ENCODE peak calls at places on chromosome 2, in ten cellular contexts. T is astrocyte of the spinal cord, O is bronchial epithelial cell, X is sigmoid colon, R is pancreas, Z is dorsolateral prefrontal cortex, U is cardiac muscle cell, D is heart right ventricle, F is WERI-Rb-1, S is endodermal cell. P is an unnamed sample.

GRCh38 chr2:72129676-72130340 is 17.9 kb downstream of the CYP26B1 start:
- DNase-seq in S (peak), O (peak), R (peak), T (no peak), Z (no peak), X (no peak), D (no peak), U (peak), F (peak), P (peak)

GRCh38 chr2:226256237-226256636 is 543.4 kb downstream of the IRS1 start:
- DNase-seq in X (no peak), F (no peak), D (no peak), S (no peak), O (peak), R (no peak), U (peak), T (peak), Z (no peak), P (peak)

GRCh38 chr2:85887566-85888019 is 1.2 kb downstream of the ST3GAL5 start:
- DNase-seq in X (peak), Z (peak), F (peak), R (peak), D (peak), U (peak), S (peak), T (peak), O (peak), P (peak)

GRCh38 chr2:119248311-119248710 is 24.7 kb downstream of the STEAP3 start:
- DNase-seq in U (peak), T (peak), R (no peak), Z (no peak), D (no peak), X (no peak), O (peak), S (no peak), F (no peak), P (peak)

GRCh38 chr2:143176606-143177005 is 47.4 kb downstream of the ARHGAP15 start:
- DNase-seq in Z (no peak), S (no peak), U (peak), F (no peak), R (no peak), D (no peak), O (no peak), T (no peak), X (no peak), P (no peak)

GRCh38 chr2:239979243-239980023 is 45.7 kb downstream of the NDUFA10 start:
- DNase-seq in D (no peak), O (no peak), Z (no peak), X (no peak), U (peak), T (peak), R (no peak), S (peak), F (peak), P (peak)

GRCh38 chr2:237354930-237355329 is 59.0 kb downstream of the COL6A3 start:
- DNase-seq in R (no peak), O (peak), S (peak), D (peak), X (peak), T (peak), Z (no peak), F (no peak), U (peak), P (peak)

GRCh38 chr2:167215595-167215994 is 327.3 kb downstream of the XIRP2 start:
- DNase-seq in T (no peak), S (no peak), O (no peak), U (no peak), F (no peak), X (no peak), Z (no peak), D (no peak), R (peak), P (no peak)

GRCh38 chr2:29110916-29111315 is 4.3 kb upstream of the CLIP4 start:
- DNase-seq in D (no peak), T (peak), X (no peak), S (no peak), F (no peak), R (no peak), Z (no peak), O (peak), U (no peak), P (peak)

GRCh38 chr2:124647245-124647644 is 622.2 kb downstream of the CNTNAP5 start:
- DNase-seq in R (no peak), Z (no peak), X (no peak), T (no peak), D (no peak), U (no peak), O (no peak), F (no peak), S (no peak), P (no peak)

GRCh38 chr2:26970244-26970927 is at the start of gene MAPRE3:
- DNase-seq in D (peak), Z (peak), R (peak), F (peak), T (peak), U (peak), O (peak), X (peak), S (peak), P (peak)

GRCh38 chr2:23419171-23420090 is 34.5 kb downstream of the KLHL29 start:
- DNase-seq in D (no peak), F (peak), T (no peak), X (no peak), R (no peak), Z (no peak), O (no peak), S (no peak), U (no peak), P (no peak)

GRCh38 chr2:229910832-229911412 is 10.9 kb downstream of the TRIP12 start:
- DNase-seq in Z (no peak), F (peak), O (no peak), S (peak), X (no peak), U (no peak), D (no peak), R (no peak), T (no peak), P (peak)

GRCh38 chr2:136424112-136424511 is 306.2 kb upstream of the CXCR4 start:
- DNase-seq in D (no peak), X (no peak), F (no peak), S (no peak), U (no peak), O (no peak), R (no peak), Z (no peak), T (no peak), P (no peak)

GRCh38 chr2:227884511-227884947 is 13.1 kb downstream of the DAW1 start:
- DNase-seq in O (peak), X (no peak), F (peak), Z (no peak), R (peak), S (peak), T (peak), D (peak), U (peak), P (peak)

GRCh38 chr2:143371616-143372015 is 242.4 kb downstream of the ARHGAP15 start:
- DNase-seq in D (no peak), O (no peak), U (peak), T (no peak), S (no peak), R (no peak), X (no peak), Z (no peak), F (no peak), P (no peak)

GRCh38 chr2:207334631-207335371 is 169.1 kb upstream of the KLF7 start:
- DNase-seq in O (peak), Z (no peak), X (peak), D (peak), R (peak), S (peak), U (peak), F (no peak), T (peak), P (peak)

GRCh38 chr2:66559672-66560071 is 124.7 kb downstream of the MEIS1 start:
- DNase-seq in R (no peak), T (no peak), U (no peak), F (no peak), O (peak), Z (no peak), X (no peak), S (no peak), D (no peak), P (peak)

GRCh38 chr2:66550826-66551225 is 115.9 kb downstream of the MEIS1 start:
- DNase-seq in O (peak), X (no peak), D (no peak), T (no peak), R (no peak), F (no peak), Z (no peak), U (no peak), S (no peak), P (peak)

GRCh38 chr2:66555511-66556324 is 120.8 kb downstream of the MEIS1 start:
- DNase-seq in D (no peak), U (peak), X (no peak), F (no peak), S (no peak), R (no peak), T (no peak), Z (peak), O (peak), P (peak)

GRCh38 chr2:66553370-66553769 is 118.4 kb downstream of the MEIS1 start:
- DNase-seq in S (no peak), U (peak), O (peak), R (peak), Z (peak), F (no peak), X (peak), D (no peak), T (no peak), P (peak)

DNA sequence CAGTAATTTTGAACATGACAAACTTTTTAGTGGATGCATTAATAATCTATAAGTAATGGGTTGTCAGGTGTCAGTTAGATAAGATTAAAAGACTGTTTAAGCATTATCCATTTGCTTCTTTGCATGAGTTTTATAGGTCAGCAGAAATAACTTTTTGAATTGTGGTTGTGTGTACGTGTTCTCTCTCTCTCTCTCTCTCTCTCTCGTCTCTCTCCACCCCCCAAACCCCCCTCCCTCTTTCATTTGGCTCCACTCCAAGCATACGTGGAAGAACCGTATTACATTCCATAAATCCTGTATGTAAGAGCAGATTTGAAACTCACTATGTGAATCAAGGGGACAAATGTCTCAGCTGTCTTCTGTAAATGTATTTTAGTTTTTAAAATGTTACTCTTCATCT is 120.2 kb downstream of the MEIS1 start:
- DNase-seq in T (no peak), D (no peak), Z (no peak), S (no peak), U (peak), F (no peak), X (no peak), R (no peak), O (no peak), P (peak)
- H3K4me3 ChIP-seq in T (no peak), D (no peak), Z (peak), S (no peak), U (no peak), F (no peak), X (peak), R (no peak), O (peak), P (no peak)

GRCh38 chr2:235005603-235006259 is 53.9 kb downstream of the SH3BP4 start:
- DNase-seq in X (no peak), R (peak), T (peak), D (peak), F (peak), O (no peak), S (peak), U (peak), Z (no peak), P (no peak)
- TF ChIP-seq CTCF in X (no peak), R (peak), T (peak), D (peak), F (peak), O (peak), S (peak), U (peak), Z (peak), P (no peak)

DNA sequence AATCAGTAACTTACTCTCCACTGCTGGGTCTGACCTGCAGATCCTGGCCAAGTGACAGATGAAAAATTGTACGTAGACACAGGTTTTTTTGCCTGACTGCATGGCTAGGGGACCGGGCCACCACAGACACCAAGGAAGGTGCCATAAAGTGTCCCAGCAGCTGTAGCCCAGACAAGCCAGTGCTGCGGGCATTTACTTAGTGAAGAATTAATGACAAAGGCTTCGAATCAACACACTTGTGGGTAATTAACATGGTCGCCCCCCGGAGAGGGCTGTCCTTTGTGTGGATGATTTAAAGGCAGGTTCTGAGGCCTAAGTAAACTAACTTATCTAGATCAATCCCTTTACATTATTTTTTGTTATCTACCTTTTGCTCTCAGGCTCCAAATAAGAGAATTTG is 1709.1 kb upstream of the LRRTM1 start:
- DNase-seq in F (no peak), Z (no peak), O (no peak), R (no peak), D (no peak), X (no peak), S (peak), T (no peak), U (no peak), P (no peak)
- H3K4me3 ChIP-seq in F (no peak), Z (no peak), O (no peak), R (no peak), D (no peak), X (no peak), S (peak), T (no peak), U (no peak), P (no peak)

DNA sequence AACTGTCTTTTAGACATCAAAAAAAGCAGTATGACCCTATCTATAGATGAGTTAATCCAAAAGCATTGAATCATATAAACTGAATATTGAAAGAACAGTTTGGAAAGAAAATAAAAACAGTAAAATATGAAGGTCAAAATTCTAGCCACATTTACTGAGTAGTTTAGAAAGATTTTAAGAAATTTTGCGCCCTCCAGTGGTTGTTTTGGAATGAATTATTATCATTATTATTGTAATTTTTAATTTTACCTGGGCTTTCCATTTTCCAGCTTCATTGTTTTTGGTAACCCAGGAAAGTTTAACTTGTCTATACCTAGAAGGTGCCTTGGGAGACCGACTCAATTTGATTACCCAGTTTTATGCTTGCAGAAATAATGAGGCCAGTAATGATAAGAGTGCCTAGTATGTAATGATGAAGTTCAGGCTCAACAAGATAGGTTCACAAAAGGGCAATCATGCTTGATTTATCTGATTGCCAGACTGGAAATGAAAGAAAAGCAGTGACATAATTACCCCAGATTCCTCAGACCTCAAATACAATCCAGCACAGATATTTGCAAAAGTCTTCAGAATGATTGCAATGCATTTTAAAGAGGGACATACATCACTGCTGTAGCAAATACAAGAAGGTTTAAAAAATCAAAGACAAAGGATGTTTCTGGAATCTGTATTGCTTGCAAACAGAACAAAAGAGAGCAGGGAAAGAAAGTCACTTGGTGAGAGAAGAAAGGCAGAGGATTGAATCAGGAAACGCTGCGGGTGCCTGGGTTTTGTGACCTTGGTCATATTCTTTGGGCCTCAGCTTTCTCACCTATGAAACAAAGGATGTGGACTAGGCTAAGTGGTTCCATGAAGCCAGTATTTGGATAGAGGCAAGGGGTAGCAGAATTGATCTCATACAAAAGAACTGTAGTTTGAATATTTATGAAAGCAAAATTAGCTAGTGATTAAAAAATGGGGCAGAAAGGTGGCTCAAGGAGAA is 153.8 kb downstream of the MAP2 start:
- DNase-seq in R (no peak), T (peak), U (peak), F (no peak), Z (no peak), O (peak), D (no peak), X (no peak), S (no peak), P (peak)
- TF ChIP-seq CTCF in R (peak), T (peak), U (peak), F (no peak), Z (peak), O (no peak), D (peak), X (no peak), S (peak), P (peak)

GRCh38 chr2:15943914-15944313 is 3.6 kb downstream of the MYCN start:
- DNase-seq in T (no peak), S (no peak), R (no peak), Z (no peak), D (peak), U (peak), F (no peak), O (no peak), X (no peak), P (no peak)

GRCh38 chr2:15944325-15945017 is 4.1 kb downstream of the MYCN start:
- DNase-seq in Z (no peak), U (no peak), X (no peak), O (no peak), S (no peak), D (no peak), R (no peak), T (no peak), F (no peak), P (no peak)

GRCh38 chr2:15947431-15947830 is 7.1 kb downstream of the MYCN start:
- DNase-seq in U (no peak), F (no peak), T (no peak), Z (no peak), R (no peak), S (no peak), X (no peak), O (no peak), D (no peak), P (no peak)

GRCh38 chr2:15946983-15947382 is 6.6 kb downstream of the MYCN start:
- DNase-seq in T (no peak), O (no peak), X (no peak), D (no peak), R (no peak), S (no peak), Z (no peak), U (no peak), F (no peak), P (no peak)

GRCh38 chr2:15945909-15946705 is 5.8 kb downstream of the MYCN start:
- DNase-seq in S (no peak), F (no peak), O (no peak), X (no peak), Z (no peak), D (no peak), R (no peak), U (no peak), T (no peak), P (no peak)
- H3K4me3 ChIP-seq in S (no peak), F (peak), O (no peak), X (no peak), Z (no peak), D (no peak), R (no peak), U (no peak), T (no peak), P (no peak)

GRCh38 chr2:73827018-73827417 is 1.7 kb upstream of the STAMBP start:
- DNase-seq in S (no peak), T (peak), X (no peak), Z (no peak), O (peak), D (no peak), U (peak), R (no peak), F (no peak), P (peak)
- TF ChIP-seq CTCF in S (peak), T (peak), X (peak), Z (no peak), O (peak), D (no peak), U (peak), R (no peak), F (peak), P (peak)

P was measured in epithelial cell of esophagus.